ENCODE peak calls at places on chromosome 17, in four cellular contexts. E, K, U and P are unnamed samples.

GRCh38 chr17:77540975-77541374 is 400.2 kb downstream of the SEC14L1 start:
- DNase-seq in E (no peak), K (no peak), U (no peak), P (no peak)

GRCh38 chr17:81523139-81524062 is 4.8 kb upstream of the FSCN2 start:
- DNase-seq in E (no peak), U (peak), K (no peak), P (no peak)

GRCh38 chr17:37506678-37507077 is 17.0 kb downstream of the DUSP14 start:
- DNase-seq in E (peak), K (no peak), U (peak), P (peak)

GRCh38 chr17:33972756-33973155 is 282.3 kb upstream of the CCL2 start:
- DNase-seq in E (no peak), U (no peak), K (no peak), P (no peak)

GRCh38 chr17:2892305-2892971 is 96.2 kb downstream of the RAP1GAP2 start:
- DNase-seq in E (no peak), K (no peak), U (no peak), P (no peak)

GRCh38 chr17:62778990-62779681 is 29.0 kb downstream of the MARCHF10 start:
- DNase-seq in E (no peak), K (no peak), U (no peak), P (no peak)

GRCh38 chr17:41511130-41511529 is 5.7 kb upstream of the KRT13 start:
- DNase-seq in E (no peak), K (no peak), U (peak), P (no peak)

GRCh38 chr17:32114536-32114935 is 27.8 kb upstream of the RHOT1 start:
- DNase-seq in E (no peak), K (no peak), U (no peak), P (no peak)

GRCh38 chr17:77783991-77784820 is 174.3 kb upstream of the TNRC6C start:
- DNase-seq in K (no peak), E (no peak), U (no peak), P (no peak)

GRCh38 chr17:70906808-70907207 is 737.5 kb downstream of the KCNJ2 start:
- DNase-seq in E (no peak), K (no peak), U (no peak), P (no peak)

GRCh38 chr17:47318197-47318918 is 5.4 kb upstream of the EFCAB13 start:
- DNase-seq in U (no peak), E (no peak), K (no peak), P (no peak)

GRCh38 chr17:36932383-36933173 is 4.7 kb upstream of the LHX1 start:
- DNase-seq in K (no peak), U (no peak), E (no peak), P (no peak)

GRCh38 chr17:5043524-5043923 is 8.3 kb upstream of the SLC52A1 start:
- DNase-seq in E (no peak), U (no peak), K (no peak), P (no peak)

GRCh38 chr17:15479697-15480096 is 12.3 kb upstream of the CDRT4 start:
- DNase-seq in E (no peak), K (no peak), U (no peak), P (no peak)

GRCh38 chr17:39755550-39756375 is 18.0 kb downstream of the GRB7 start:
- DNase-seq in K (peak), E (no peak), U (no peak), P (no peak)

GRCh38 chr17:77391668-77392375 is 251.1 kb downstream of the SEC14L1 start:
- DNase-seq in U (no peak), E (no peak), K (no peak), P (no peak)

GRCh38 chr17:78176548-78177025 is 8.2 kb downstream of the SYNGR2 start:
- DNase-seq in K (no peak), U (peak), E (peak), P (peak)

GRCh38 chr17:38605230-38605851 is 411 bp downstream of the SRCIN1 start:
- DNase-seq in E (no peak), K (no peak), U (peak), P (no peak)

GRCh38 chr17:36931697-36932382 is 5.4 kb upstream of the LHX1 start:
- DNase-seq in K (no peak), E (no peak), U (no peak), P (no peak)

GRCh38 chr17:2040942-2041560 is 771 bp upstream of the OVCA2 start:
- DNase-seq in U (no peak), K (no peak), E (no peak), P (no peak)

GRCh38 chr17:17679243-17679642 is 2.0 kb upstream of the RAI1 start:
- DNase-seq in K (no peak), E (no peak), U (no peak), P (no peak)

GRCh38 chr17:46916211-46916610 is 6.7 kb upstream of the GOSR2 start:
- DNase-seq in K (no peak), E (no peak), U (no peak), P (no peak)

GRCh38 chr17:10314332-10314731 is 58.5 kb downstream of the MYH13 start:
- DNase-seq in K (no peak), U (no peak), E (no peak), P (peak)

GRCh38 chr17:38601539-38602351 is 4.0 kb downstream of the SRCIN1 start:
- DNase-seq in K (no peak), U (peak), E (no peak), P (no peak)

GRCh38 chr17:45935197-45935709 is 40.9 kb downstream of the MAPT start:
- DNase-seq in K (no peak), E (no peak), U (no peak), P (no peak)

GRCh38 chr17:62617894-62618472 is 9.5 kb upstream of the MRC2 start:
- DNase-seq in E (no peak), K (no peak), U (no peak), P (no peak)

GRCh38 chr17:34434065-34434464 is 71.0 kb upstream of the CCL1 start:
- DNase-seq in U (no peak), K (no peak), E (no peak), P (peak)

GRCh38 chr17:5502552-5502951 is 16.2 kb downstream of the MIS12 start:
- DNase-seq in E (no peak), K (no peak), U (no peak), P (no peak)

GRCh38 chr17:34299017-34299416 is 13.5 kb downstream of the CCL11 start:
- DNase-seq in K (no peak), U (no peak), E (no peak), P (no peak)

GRCh38 chr17:9370464-9370863 is 205.2 kb downstream of the STX8 start:
- DNase-seq in K (no peak), U (no peak), E (no peak), P (no peak)

GRCh38 chr17:69232650-69233049 is 4.0 kb upstream of the ABCA10 start:
- DNase-seq in K (no peak), E (no peak), U (no peak), P (no peak)

GRCh38 chr17:70013911-70014310 is 61.1 kb upstream of the KCNJ16 start:
- DNase-seq in E (no peak), K (no peak), U (no peak), P (no peak)

DNA sequence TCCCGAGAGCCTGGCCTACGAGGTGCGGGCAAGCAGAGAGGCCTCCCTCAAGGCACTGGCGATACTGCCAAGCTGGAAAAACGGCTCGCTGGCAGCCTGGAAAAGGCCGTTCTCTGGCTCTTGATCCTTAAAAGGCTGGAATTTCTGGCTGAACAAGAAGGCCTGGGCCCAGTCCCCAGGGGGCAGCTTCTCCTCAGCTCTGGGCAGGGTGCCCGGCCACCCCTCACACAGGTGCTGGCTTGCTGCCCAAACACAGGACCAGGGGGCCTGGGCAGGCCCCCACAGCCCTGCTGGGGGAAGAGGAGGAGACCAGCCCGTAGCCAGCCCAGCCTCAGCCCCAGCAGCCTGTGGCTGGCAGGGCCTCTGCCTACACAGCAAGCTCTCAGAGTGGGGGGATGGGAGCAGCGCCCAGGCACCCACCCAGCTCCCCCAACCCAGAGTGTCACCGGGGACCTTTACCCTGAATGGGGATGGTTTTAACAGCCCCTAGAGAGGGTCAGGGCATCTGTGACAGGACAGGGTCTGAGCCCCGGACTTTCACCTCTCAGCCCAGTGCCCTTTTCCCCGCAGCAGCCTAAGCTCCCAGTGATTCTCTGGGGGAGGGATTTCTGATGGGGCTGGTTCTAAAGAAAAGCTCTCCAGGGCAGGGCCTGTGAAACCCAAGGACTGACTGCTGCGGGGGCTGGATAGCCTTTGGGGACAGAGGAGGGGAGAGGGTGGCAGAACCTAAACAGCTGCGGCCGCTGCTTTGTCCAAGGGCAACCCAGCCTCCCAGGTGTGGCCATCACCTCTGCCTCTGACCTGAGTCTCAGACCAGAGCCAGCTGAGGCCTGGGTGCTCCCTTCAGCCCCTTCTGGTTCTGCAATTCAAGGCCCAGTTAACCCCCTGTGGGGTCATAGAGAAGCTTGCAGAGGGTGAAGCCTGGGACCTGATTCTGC is 38.6 kb upstream of the TOB1 start:
- DNase-seq in E (no peak), U (no peak), K (no peak), P (no peak)
- TF ChIP-seq SPI1 in E (no peak), U (no peak), K (no peak), P (no peak)

DNA sequence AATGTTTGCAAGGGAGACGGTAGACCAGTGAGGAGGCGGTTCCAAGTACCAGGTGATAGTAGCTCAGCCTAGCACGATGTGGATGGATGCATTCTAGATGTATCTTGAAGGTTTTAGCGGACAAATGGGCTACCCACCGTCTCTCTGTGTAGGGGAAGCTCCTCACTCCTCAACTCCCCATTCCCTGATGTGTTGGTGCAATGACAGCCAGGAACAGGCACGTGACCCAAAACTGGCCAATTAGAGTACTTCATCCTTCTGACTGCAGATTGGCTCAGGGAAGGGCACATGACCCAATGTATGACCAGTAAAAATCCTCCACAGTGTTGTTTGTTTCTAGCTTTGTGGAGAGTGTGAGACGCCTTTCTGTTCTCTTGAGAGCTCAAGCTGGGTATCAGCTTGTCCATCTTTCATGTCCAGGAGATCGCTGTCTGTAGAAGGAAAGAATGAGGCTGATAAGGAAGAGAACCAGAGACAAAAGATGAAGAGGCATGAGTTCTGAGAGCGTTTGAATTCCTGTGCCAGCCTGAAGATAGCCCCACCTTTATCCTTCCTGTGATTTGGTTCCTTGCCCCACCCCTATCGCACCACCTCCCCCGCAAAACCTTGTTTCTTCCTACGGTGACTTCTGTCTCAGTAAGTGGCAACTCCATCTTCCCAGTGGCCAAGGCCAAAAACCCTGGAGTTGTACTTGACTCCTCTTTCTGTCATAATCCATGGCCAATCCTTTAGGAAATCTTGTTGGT is 2.3 kb upstream of the BORCS6 start:
- DNase-seq in E (no peak), U (peak), K (peak), P (peak)
- TF ChIP-seq SPI1 in E (no peak), U (no peak), K (no peak), P (no peak)

GRCh38 chr17:80474231-80474932 is 2.0 kb downstream of the NPTX1 start:
- DNase-seq in E (no peak), U (peak), K (no peak), P (peak)
- TF ChIP-seq SPI1 in E (no peak), U (no peak), K (no peak), P (no peak)

GRCh38 chr17:49518346-49519078 is 23.4 kb downstream of the NGFR start:
- DNase-seq in E (no peak), K (no peak), U (no peak), P (no peak)
- TF ChIP-seq SPI1 in E (no peak), K (no peak), U (no peak), P (no peak)

DNA sequence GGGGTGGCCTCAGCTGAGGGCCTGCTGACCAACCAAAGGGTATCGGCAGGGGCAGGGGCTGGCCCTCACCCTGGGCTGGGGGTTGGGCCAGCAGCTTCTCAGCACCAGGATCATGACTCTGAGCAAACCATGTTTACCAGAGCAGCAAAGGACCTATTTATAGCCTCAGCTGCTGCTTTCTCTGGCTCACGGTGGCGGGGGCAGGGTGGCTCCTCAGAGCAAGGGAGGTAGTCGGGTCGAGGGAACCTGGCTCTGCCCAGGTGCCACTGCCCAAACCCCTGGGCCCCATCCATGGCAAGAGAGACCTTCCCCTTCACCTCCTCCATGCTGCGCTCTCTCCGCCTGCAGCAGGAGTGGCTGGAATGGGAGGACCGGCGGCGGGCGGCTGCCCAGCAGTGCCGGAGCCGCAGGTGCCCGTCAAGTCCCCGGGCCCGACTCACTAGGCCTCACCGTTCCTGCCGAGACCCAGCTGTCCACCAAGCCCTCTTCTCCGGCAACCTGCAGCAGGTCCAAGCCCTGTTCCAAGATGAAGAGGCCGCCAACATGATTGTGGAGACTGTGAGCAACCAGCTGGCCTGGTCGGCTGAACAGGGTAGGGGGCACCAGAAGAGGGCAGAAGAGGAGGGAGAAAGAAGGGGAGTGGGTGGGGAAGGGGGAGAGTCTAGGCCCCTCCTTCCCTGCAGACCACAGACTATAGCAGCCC is at the start of gene ASB16:
- DNase-seq in E (no peak), K (no peak), U (no peak), P (no peak)
- TF ChIP-seq SPI1 in E (no peak), K (no peak), U (no peak), P (no peak)

GRCh38 chr17:66171172-66171571 is 20.8 kb downstream of the CEP112 start:
- DNase-seq in U (no peak), K (no peak), E (no peak), P (no peak)

GRCh38 chr17:66165537-66166123 is 26.3 kb downstream of the CEP112 start:
- DNase-seq in U (peak), K (peak), E (no peak), P (peak)

GRCh38 chr17:66169839-66170238 is 22.1 kb downstream of the CEP112 start:
- DNase-seq in U (no peak), K (no peak), E (no peak), P (no peak)

GRCh38 chr17:66171692-66172091 is 20.2 kb downstream of the CEP112 start:
- DNase-seq in U (no peak), K (no peak), E (no peak), P (no peak)

DNA sequence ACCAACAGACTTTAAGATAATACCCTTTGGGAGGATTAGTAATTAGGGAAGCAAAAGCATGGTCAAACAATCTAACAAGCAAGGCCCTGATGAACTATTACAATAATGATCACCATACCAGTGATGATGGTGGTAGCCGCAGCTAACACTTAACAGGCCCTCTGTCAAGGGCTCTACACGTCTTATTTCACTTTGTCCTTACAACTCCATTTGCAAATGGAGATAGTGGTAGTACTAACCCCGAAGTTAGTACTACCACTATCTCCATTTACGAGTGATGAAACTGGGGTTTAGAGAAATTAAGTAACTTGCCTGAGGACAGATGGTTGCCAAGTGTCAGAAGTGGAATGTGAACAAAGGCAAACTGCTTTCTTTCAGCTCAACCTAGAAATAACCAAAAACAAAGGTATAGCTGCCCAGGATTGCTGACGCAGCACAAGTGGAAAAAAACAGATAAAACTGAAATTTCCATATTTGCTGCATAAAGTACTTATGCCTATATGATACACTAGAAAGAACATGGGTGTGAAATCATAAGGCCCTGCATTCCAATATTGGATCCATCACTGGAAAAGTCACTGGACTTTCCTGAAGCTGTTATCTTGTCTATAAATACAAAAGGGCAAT is 24.6 kb downstream of the CEP112 start:
- DNase-seq in U (no peak), K (no peak), E (no peak), P (no peak)
- TF ChIP-seq SPI1 in U (no peak), K (no peak), E (no peak), P (no peak)

GRCh38 chr17:73902416-73903181 is 258.4 kb upstream of the SDK2 start:
- DNase-seq in U (no peak), K (no peak), E (no peak), P (no peak)
- TF ChIP-seq SPI1 in U (no peak), K (no peak), E (no peak), P (no peak)

GRCh38 chr17:7174603-7175362 is 4.4 kb downstream of the ASGR1 start:
- DNase-seq in K (no peak), U (no peak), E (no peak), P (no peak)
- TF ChIP-seq SPI1 in K (no peak), U (no peak), E (no peak), P (no peak)

GRCh38 chr17:50507871-50508572 is at the start of gene MYCBPAP:
- DNase-seq in U (no peak), K (peak), E (peak), P (peak)
- TF ChIP-seq SPI1 in U (no peak), K (no peak), E (no peak), P (no peak)